ENCODE peak calls at places on chromosomes 12 and 14, in ten cellular contexts. One of them, this sample, is unnamed.

GRCh38 chr14:105138021-105138541 is 30.5 kb downstream of the JAG2 start:
- DNase-seq in suprapubic skin: peak
- DNase-seq in HepG2: no peak
- DNase-seq in transverse colon: no peak
- DNase-seq in stomach: no peak
- DNase-seq in sigmoid colon: peak
- DNase-seq in K562: no peak
- DNase-seq in upper lobe of left lung: no peak
- DNase-seq in SK-N-SH: peak
- DNase-seq in H1: no peak
- DNase-seq in this sample: no peak

GRCh38 chr12:123726962-123727361 is 14.8 kb downstream of the ATP6V0A2 start:
- DNase-seq in sigmoid colon: no peak
- DNase-seq in H1: no peak
- DNase-seq in SK-N-SH: no peak
- DNase-seq in HepG2: no peak
- DNase-seq in transverse colon: no peak
- DNase-seq in suprapubic skin: no peak
- DNase-seq in upper lobe of left lung: no peak
- DNase-seq in stomach: no peak
- DNase-seq in K562: no peak
- DNase-seq in this sample: no peak

GRCh38 chr12:90940872-90941499 is 14.0 kb downstream of the CCER1 start:
- DNase-seq in upper lobe of left lung: no peak
- DNase-seq in H1: no peak
- DNase-seq in SK-N-SH: peak
- DNase-seq in stomach: no peak
- DNase-seq in suprapubic skin: no peak
- DNase-seq in K562: no peak
- DNase-seq in transverse colon: no peak
- DNase-seq in HepG2: peak
- DNase-seq in sigmoid colon: no peak
- DNase-seq in this sample: no peak

GRCh38 chr12:81022531-81022930 is 55.3 kb upstream of the ACSS3 start:
- DNase-seq in H1: no peak
- DNase-seq in upper lobe of left lung: no peak
- DNase-seq in K562: no peak
- DNase-seq in HepG2: no peak
- DNase-seq in stomach: no peak
- DNase-seq in transverse colon: no peak
- DNase-seq in suprapubic skin: no peak
- DNase-seq in sigmoid colon: no peak
- DNase-seq in SK-N-SH: no peak
- DNase-seq in this sample: no peak

GRCh38 chr12:5441497-5442236 is 9.8 kb downstream of the NTF3 start:
- DNase-seq in suprapubic skin: no peak
- DNase-seq in transverse colon: no peak
- DNase-seq in K562: no peak
- DNase-seq in stomach: no peak
- DNase-seq in H1: no peak
- DNase-seq in sigmoid colon: no peak
- DNase-seq in upper lobe of left lung: no peak
- DNase-seq in HepG2: no peak
- DNase-seq in SK-N-SH: no peak
- DNase-seq in this sample: no peak

GRCh38 chr12:131126662-131127173 is 173.0 kb downstream of the ADGRD1 start:
- DNase-seq in suprapubic skin: no peak
- DNase-seq in upper lobe of left lung: no peak
- DNase-seq in SK-N-SH: no peak
- DNase-seq in sigmoid colon: peak
- DNase-seq in stomach: no peak
- DNase-seq in transverse colon: no peak
- DNase-seq in HepG2: no peak
- DNase-seq in K562: no peak
- DNase-seq in H1: no peak
- DNase-seq in this sample: no peak

GRCh38 chr12:63994704-63995103 is 150.2 kb downstream of the SRGAP1 start:
- DNase-seq in SK-N-SH: peak
- DNase-seq in suprapubic skin: no peak
- DNase-seq in K562: no peak
- DNase-seq in upper lobe of left lung: no peak
- DNase-seq in stomach: no peak
- DNase-seq in H1: no peak
- DNase-seq in transverse colon: no peak
- DNase-seq in sigmoid colon: no peak
- DNase-seq in HepG2: no peak
- DNase-seq in this sample: no peak

GRCh38 chr12:64352181-64352580 is 38.4 kb downstream of the C12orf56 start:
- DNase-seq in SK-N-SH: no peak
- DNase-seq in HepG2: no peak
- DNase-seq in stomach: no peak
- DNase-seq in suprapubic skin: no peak
- DNase-seq in H1: peak
- DNase-seq in K562: no peak
- DNase-seq in transverse colon: no peak
- DNase-seq in upper lobe of left lung: no peak
- DNase-seq in sigmoid colon: no peak
- DNase-seq in this sample: no peak

DNA sequence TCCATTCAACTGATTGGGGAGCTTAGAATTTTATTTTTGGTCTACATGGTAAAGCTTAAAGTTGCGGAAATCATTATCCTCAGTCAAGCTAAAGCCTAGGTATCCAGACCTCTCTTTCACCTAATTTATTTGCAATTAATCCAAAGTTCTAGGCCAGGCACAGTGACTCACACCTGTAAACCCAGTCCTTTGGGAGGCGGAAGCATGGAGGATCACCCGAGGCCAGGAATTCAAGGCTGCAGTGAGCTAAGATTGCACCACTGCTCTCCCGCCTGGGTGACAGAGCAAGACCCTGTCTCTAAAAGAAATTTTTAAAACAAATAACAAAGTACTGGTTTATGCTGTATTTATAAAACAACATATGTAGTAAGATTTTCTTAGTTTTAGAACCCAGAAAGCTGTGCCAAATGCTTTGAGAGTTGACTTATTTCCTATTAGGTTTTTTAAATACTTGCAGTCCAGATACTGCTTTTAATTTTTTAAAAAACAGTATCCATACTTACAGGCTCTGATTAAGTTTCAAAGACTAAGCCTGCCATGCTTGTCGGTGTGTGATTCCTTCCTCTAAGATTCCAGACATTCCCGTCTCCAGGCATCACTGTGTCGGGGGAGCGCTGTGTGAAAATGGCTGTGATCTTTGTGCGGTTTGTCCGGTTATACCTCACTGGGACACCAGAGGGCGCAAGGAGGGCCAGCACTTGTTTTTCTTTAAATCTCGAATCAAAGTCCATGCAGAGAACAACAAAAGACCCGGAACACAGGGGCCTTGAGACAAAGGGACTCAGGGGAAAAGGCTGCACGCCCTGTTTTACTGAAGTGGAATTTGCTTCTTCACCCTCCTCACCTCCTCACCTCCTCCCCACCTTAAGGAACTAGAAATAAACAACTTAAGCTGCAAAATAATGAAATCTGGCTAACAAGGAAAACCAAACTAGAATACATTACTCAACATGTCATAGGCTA is 24.6 kb upstream of the TMPO start:
- DNase-seq in sigmoid colon: peak
- DNase-seq in HepG2: peak
- DNase-seq in K562: peak
- DNase-seq in stomach: peak
- DNase-seq in upper lobe of left lung: peak
- DNase-seq in H1: peak
- DNase-seq in suprapubic skin: peak
- DNase-seq in transverse colon: peak
- DNase-seq in SK-N-SH: peak
- DNase-seq in this sample: peak
- H3K4me3 ChIP-seq in sigmoid colon: no peak
- H3K4me3 ChIP-seq in HepG2: peak
- H3K4me3 ChIP-seq in K562: no peak
- H3K4me3 ChIP-seq in stomach: no peak
- H3K4me3 ChIP-seq in upper lobe of left lung: no peak
- H3K4me3 ChIP-seq in H1: no peak
- H3K4me3 ChIP-seq in suprapubic skin: peak
- H3K4me3 ChIP-seq in transverse colon: no peak
- H3K4me3 ChIP-seq in SK-N-SH: no peak
- H3K4me3 ChIP-seq in this sample: no peak

DNA sequence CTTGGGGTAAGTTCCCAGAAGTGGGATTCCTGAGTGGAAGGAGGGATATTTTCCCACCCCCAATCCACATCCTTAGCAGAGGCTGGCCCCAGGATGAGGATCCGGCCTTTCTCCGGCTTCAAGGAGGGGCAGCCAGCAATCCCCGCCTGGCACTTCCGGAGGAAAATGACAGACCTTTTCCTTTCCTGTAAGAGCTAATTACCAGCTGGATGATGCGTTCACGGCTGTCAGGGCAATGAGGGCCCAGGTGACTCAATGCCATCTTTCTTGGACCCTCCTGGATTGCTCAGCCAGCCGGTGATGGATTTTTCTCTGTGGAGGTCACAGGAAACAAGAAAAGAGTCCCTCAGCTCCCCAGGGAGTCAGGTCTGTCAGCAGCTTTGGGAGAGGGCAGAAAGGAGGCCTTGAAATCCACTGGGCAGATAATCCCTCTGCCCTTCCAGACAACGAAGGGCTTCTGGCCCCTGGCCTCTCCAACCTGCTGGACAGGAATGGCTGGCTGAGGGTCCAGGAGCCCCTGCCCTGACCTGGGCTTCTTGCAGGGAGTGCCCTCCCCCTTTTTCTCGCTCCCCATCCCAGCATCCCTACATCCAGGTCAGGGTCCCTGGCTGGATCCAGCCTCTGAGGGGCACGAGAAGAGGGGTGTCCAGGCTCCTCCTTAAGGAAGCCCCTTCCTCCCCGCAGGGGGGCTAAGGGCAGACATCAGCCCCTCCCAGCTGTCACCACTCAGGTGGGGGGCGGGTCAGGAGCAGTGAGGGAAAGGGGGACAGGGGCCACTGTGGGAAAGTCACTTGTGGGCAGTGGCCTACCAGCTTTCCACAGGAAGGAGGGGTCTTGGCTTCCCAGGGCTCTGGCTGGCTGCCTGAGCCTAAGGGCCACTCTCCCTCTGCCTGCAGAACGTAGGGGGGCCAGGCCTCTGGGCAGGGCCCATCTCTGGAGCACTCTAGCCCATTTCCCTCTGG is 16.1 kb upstream of the CCDC85C start:
- DNase-seq in upper lobe of left lung: peak
- DNase-seq in HepG2: no peak
- DNase-seq in sigmoid colon: no peak
- DNase-seq in transverse colon: no peak
- DNase-seq in suprapubic skin: no peak
- DNase-seq in H1: no peak
- DNase-seq in SK-N-SH: no peak
- DNase-seq in stomach: no peak
- DNase-seq in K562: no peak
- DNase-seq in this sample: no peak
- TF ChIP-seq EP300 in upper lobe of left lung: peak
- TF ChIP-seq EP300 in HepG2: no peak
- TF ChIP-seq EP300 in sigmoid colon: no peak
- TF ChIP-seq EP300 in transverse colon: no peak
- TF ChIP-seq EP300 in suprapubic skin: no peak
- TF ChIP-seq EP300 in H1: no peak
- TF ChIP-seq EP300 in SK-N-SH: peak
- TF ChIP-seq EP300 in stomach: no peak
- TF ChIP-seq EP300 in K562: no peak
- TF ChIP-seq EP300 in this sample: no peak

GRCh38 chr12:19303496-19303895 is 135.8 kb upstream of the AEBP2 start:
- DNase-seq in H1: no peak
- DNase-seq in upper lobe of left lung: no peak
- DNase-seq in transverse colon: no peak
- DNase-seq in K562: no peak
- DNase-seq in SK-N-SH: no peak
- DNase-seq in sigmoid colon: no peak
- DNase-seq in HepG2: no peak
- DNase-seq in suprapubic skin: no peak
- DNase-seq in stomach: no peak
- DNase-seq in this sample: no peak

GRCh38 chr12:19301223-19301622 is 138.1 kb upstream of the AEBP2 start:
- DNase-seq in HepG2: no peak
- DNase-seq in upper lobe of left lung: no peak
- DNase-seq in stomach: no peak
- DNase-seq in H1: no peak
- DNase-seq in suprapubic skin: no peak
- DNase-seq in K562: no peak
- DNase-seq in SK-N-SH: no peak
- DNase-seq in sigmoid colon: no peak
- DNase-seq in transverse colon: no peak
- DNase-seq in this sample: no peak

GRCh38 chr12:19301688-19302640 is 137.3 kb upstream of the AEBP2 start:
- DNase-seq in upper lobe of left lung: peak
- DNase-seq in K562: no peak
- DNase-seq in HepG2: no peak
- DNase-seq in SK-N-SH: no peak
- DNase-seq in transverse colon: no peak
- DNase-seq in stomach: no peak
- DNase-seq in sigmoid colon: no peak
- DNase-seq in H1: no peak
- DNase-seq in suprapubic skin: no peak
- DNase-seq in this sample: no peak

GRCh38 chr12:19299765-19300164 is 139.5 kb upstream of the AEBP2 start:
- DNase-seq in transverse colon: no peak
- DNase-seq in suprapubic skin: no peak
- DNase-seq in H1: no peak
- DNase-seq in upper lobe of left lung: peak
- DNase-seq in stomach: no peak
- DNase-seq in SK-N-SH: no peak
- DNase-seq in K562: no peak
- DNase-seq in sigmoid colon: no peak
- DNase-seq in HepG2: no peak
- DNase-seq in this sample: no peak

GRCh38 chr12:19298837-19299605 is 140.3 kb upstream of the AEBP2 start:
- DNase-seq in H1: no peak
- DNase-seq in suprapubic skin: no peak
- DNase-seq in K562: no peak
- DNase-seq in transverse colon: no peak
- DNase-seq in HepG2: no peak
- DNase-seq in sigmoid colon: no peak
- DNase-seq in stomach: no peak
- DNase-seq in SK-N-SH: no peak
- DNase-seq in upper lobe of left lung: no peak
- DNase-seq in this sample: no peak
- TF ChIP-seq POLR2AphosphoS5 in H1: no peak
- TF ChIP-seq POLR2AphosphoS5 in suprapubic skin: no peak
- TF ChIP-seq POLR2AphosphoS5 in K562: no peak
- TF ChIP-seq POLR2AphosphoS5 in transverse colon: no peak
- TF ChIP-seq POLR2AphosphoS5 in HepG2: no peak
- TF ChIP-seq POLR2AphosphoS5 in sigmoid colon: no peak
- TF ChIP-seq POLR2AphosphoS5 in stomach: no peak
- TF ChIP-seq POLR2AphosphoS5 in SK-N-SH: no peak
- TF ChIP-seq POLR2AphosphoS5 in upper lobe of left lung: no peak
- TF ChIP-seq POLR2AphosphoS5 in this sample: no peak

GRCh38 chr14:96390965-96391292 is 999 bp upstream of the AK7 start:
- DNase-seq in transverse colon: no peak
- DNase-seq in upper lobe of left lung: no peak
- DNase-seq in H1: no peak
- DNase-seq in sigmoid colon: no peak
- DNase-seq in HepG2: no peak
- DNase-seq in K562: no peak
- DNase-seq in stomach: no peak
- DNase-seq in suprapubic skin: no peak
- DNase-seq in SK-N-SH: no peak
- DNase-seq in this sample: no peak

GRCh38 chr14:96394047-96394815 is 2.3 kb downstream of the AK7 start:
- DNase-seq in sigmoid colon: no peak
- DNase-seq in stomach: no peak
- DNase-seq in K562: no peak
- DNase-seq in HepG2: no peak
- DNase-seq in transverse colon: no peak
- DNase-seq in H1: peak
- DNase-seq in suprapubic skin: no peak
- DNase-seq in upper lobe of left lung: no peak
- DNase-seq in SK-N-SH: no peak
- DNase-seq in this sample: peak

GRCh38 chr14:96393292-96393691 is 1.4 kb downstream of the AK7 start:
- DNase-seq in upper lobe of left lung: no peak
- DNase-seq in H1: peak
- DNase-seq in sigmoid colon: no peak
- DNase-seq in SK-N-SH: no peak
- DNase-seq in transverse colon: no peak
- DNase-seq in stomach: no peak
- DNase-seq in suprapubic skin: no peak
- DNase-seq in K562: no peak
- DNase-seq in HepG2: no peak
- DNase-seq in this sample: peak

GRCh38 chr14:96391293-96392118 is 422 bp upstream of the AK7 start:
- DNase-seq in transverse colon: peak
- DNase-seq in K562: peak
- DNase-seq in sigmoid colon: peak
- DNase-seq in stomach: peak
- DNase-seq in upper lobe of left lung: peak
- DNase-seq in HepG2: peak
- DNase-seq in suprapubic skin: peak
- DNase-seq in H1: peak
- DNase-seq in SK-N-SH: peak
- DNase-seq in this sample: peak
- H3K4me3 ChIP-seq in transverse colon: peak
- H3K4me3 ChIP-seq in K562: peak
- H3K4me3 ChIP-seq in sigmoid colon: peak
- H3K4me3 ChIP-seq in stomach: peak
- H3K4me3 ChIP-seq in upper lobe of left lung: peak
- H3K4me3 ChIP-seq in HepG2: peak
- H3K4me3 ChIP-seq in suprapubic skin: peak
- H3K4me3 ChIP-seq in H1: peak
- H3K4me3 ChIP-seq in SK-N-SH: peak
- H3K4me3 ChIP-seq in this sample: peak

This sample was measured in esophagus muscularis mucosa.